ENCODE peak calls at places on chromosomes 11 and 22, in four cellular contexts. Z is pons, P is NCI-H1092, V is GOT3. B is an unnamed sample.

GRCh38 chr22:20953668-20954500 is 13.2 kb upstream of the AIFM3 start:
- DNase-seq in Z (no peak), P (no peak), V (no peak), B (no peak)

GRCh38 chr11:12200359-12201015 is 90.1 kb downstream of the MICAL2 start:
- DNase-seq in V (no peak), P (no peak), Z (no peak), B (no peak)

GRCh38 chr11:132643239-132643638 is 889.1 kb downstream of the OPCML start:
- DNase-seq in V (no peak), P (no peak), Z (no peak), B (no peak)

GRCh38 chr22:36641902-36642640 is 61.5 kb downstream of the CACNG2 start:
- DNase-seq in Z (no peak), V (peak), P (peak), B (no peak)

GRCh38 chr22:44668886-44669724 is 32.9 kb upstream of the PRR5 start:
- DNase-seq in P (no peak), Z (no peak), V (no peak), B (no peak)

GRCh38 chr22:39318507-39319283 is 728 bp downstream of the RPL3 start:
- DNase-seq in V (no peak), Z (no peak), P (no peak), B (no peak)

GRCh38 chr11:111361082-111361801 is 17.8 kb downstream of the POU2AF1 start:
- DNase-seq in V (no peak), P (no peak), Z (no peak), B (no peak)

GRCh38 chr11:94897330-94897768 is 76.0 kb downstream of the CWC15 start:
- DNase-seq in Z (peak), V (no peak), P (peak), B (no peak)

GRCh38 chr11:105790841-105791240 is 181.0 kb downstream of the GRIA4 start:
- DNase-seq in V (no peak), P (no peak), Z (peak), B (no peak)

GRCh38 chr11:82930734-82931133 is 29.2 kb downstream of the DDIAS start:
- DNase-seq in P (no peak), Z (no peak), V (no peak), B (no peak)

GRCh38 chr11:60951909-60952741 is at the start of gene SLC15A3:
- DNase-seq in Z (peak), V (no peak), P (no peak), B (no peak)

GRCh38 chr11:34792814-34793241 is 123.4 kb downstream of the APIP start:
- DNase-seq in V (no peak), Z (peak), P (peak), B (no peak)

GRCh38 chr11:73152861-73153483 is 10.9 kb upstream of the FCHSD2 start:
- DNase-seq in V (no peak), P (no peak), Z (no peak), B (no peak)

GRCh38 chr11:100980156-100980555 is 149.5 kb downstream of the PGR start:
- DNase-seq in V (no peak), P (no peak), Z (peak), B (peak)

B was measured in SW 1271.